ENCODE peak calls at places on chromosomes 12 and 14, in five cellular contexts. One of them, this sample, is unnamed. For H3K9me3 and H3K27me3, the result is how much of the 10 kb centered on the place peaks cover.

GRCh38 chr12:113424915-113425823 is 3.0 kb downstream of the SDSL start:
- DNase-seq in adipocyte: peak
- DNase-seq in body of pancreas: peak
- DNase-seq in GM23248: peak
- DNase-seq in mammary epithelial cell: peak
- DNase-seq in this sample: peak

GRCh38 chr12:56521590-56522371 is at the start of gene RBMS2:
- DNase-seq in mammary epithelial cell: peak
- DNase-seq in adipocyte: peak
- DNase-seq in GM23248: peak
- DNase-seq in body of pancreas: peak
- DNase-seq in this sample: peak

GRCh38 chr14:22986508-22987054 is 4.2 kb upstream of the AJUBA start:
- DNase-seq in mammary epithelial cell: peak
- DNase-seq in adipocyte: peak
- DNase-seq in body of pancreas: peak
- DNase-seq in GM23248: peak
- DNase-seq in this sample: peak

GRCh38 chr12:50257226-50258166 is 25.8 kb downstream of the LIMA1 start:
- DNase-seq in mammary epithelial cell: peak
- DNase-seq in adipocyte: peak
- DNase-seq in body of pancreas: no peak
- DNase-seq in GM23248: peak
- DNase-seq in this sample: peak

GRCh38 chr12:14394317-14395058 is 29.0 kb downstream of the ATF7IP start:
- DNase-seq in mammary epithelial cell: peak
- DNase-seq in GM23248: peak
- DNase-seq in adipocyte: peak
- DNase-seq in body of pancreas: peak
- DNase-seq in this sample: peak

GRCh38 chr12:62268956-62269355 is 8.8 kb downstream of the USP15 start:
- DNase-seq in mammary epithelial cell: peak
- DNase-seq in body of pancreas: no peak
- DNase-seq in adipocyte: peak
- DNase-seq in GM23248: peak
- DNase-seq in this sample: no peak

GRCh38 chr12:121451931-121452330 is 52.0 kb downstream of the RNF34 start:
- DNase-seq in body of pancreas: no peak
- DNase-seq in mammary epithelial cell: no peak
- DNase-seq in GM23248: peak
- DNase-seq in adipocyte: peak
- DNase-seq in this sample: no peak

GRCh38 chr12:64461634-64462414 is 9.9 kb downstream of the TBK1 start:
- DNase-seq in adipocyte: peak
- DNase-seq in GM23248: peak
- DNase-seq in mammary epithelial cell: peak
- DNase-seq in body of pancreas: no peak
- DNase-seq in this sample: peak

GRCh38 chr12:76310110-76310509 is 38.1 kb downstream of the BBS10 start:
- DNase-seq in GM23248: peak
- DNase-seq in body of pancreas: no peak
- DNase-seq in adipocyte: peak
- DNase-seq in mammary epithelial cell: peak
- DNase-seq in this sample: no peak

GRCh38 chr12:116922194-116922897 is 11.6 kb downstream of the FBXW8 start:
- DNase-seq in adipocyte: peak
- DNase-seq in GM23248: no peak
- DNase-seq in mammary epithelial cell: no peak
- DNase-seq in body of pancreas: no peak
- DNase-seq in this sample: no peak

GRCh38 chr12:92442782-92443181 is 260.0 kb upstream of the PLEKHG7 start:
- DNase-seq in mammary epithelial cell: peak
- DNase-seq in adipocyte: no peak
- DNase-seq in body of pancreas: no peak
- DNase-seq in GM23248: no peak
- DNase-seq in this sample: no peak

GRCh38 chr14:52131640-52132320 is 62.9 kb upstream of the NID2 start:
- DNase-seq in adipocyte: peak
- DNase-seq in mammary epithelial cell: peak
- DNase-seq in GM23248: peak
- DNase-seq in body of pancreas: peak
- DNase-seq in this sample: peak

GRCh38 chr12:76670776-76671175 is 93.1 kb upstream of the ZDHHC17 start:
- DNase-seq in GM23248: peak
- DNase-seq in body of pancreas: no peak
- DNase-seq in adipocyte: peak
- DNase-seq in mammary epithelial cell: peak
- DNase-seq in this sample: no peak

GRCh38 chr12:41917181-41917580 is 227.5 kb downstream of the GXYLT1 start:
- DNase-seq in mammary epithelial cell: no peak
- DNase-seq in adipocyte: no peak
- DNase-seq in body of pancreas: no peak
- DNase-seq in GM23248: no peak
- DNase-seq in this sample: no peak

GRCh38 chr12:1131811-1132224 is 140.8 kb downstream of the ERC1 start:
- DNase-seq in mammary epithelial cell: peak
- DNase-seq in body of pancreas: peak
- DNase-seq in adipocyte: no peak
- DNase-seq in GM23248: no peak
- DNase-seq in this sample: peak

GRCh38 chr12:118317729-118318128 is 55.0 kb downstream of the TAOK3 start:
- DNase-seq in mammary epithelial cell: no peak
- DNase-seq in adipocyte: no peak
- DNase-seq in body of pancreas: no peak
- DNase-seq in GM23248: no peak
- DNase-seq in this sample: no peak

GRCh38 chr14:38207830-38208815 is at the start of gene SSTR1:
- DNase-seq in GM23248: peak
- DNase-seq in adipocyte: peak
- DNase-seq in mammary epithelial cell: no peak
- DNase-seq in body of pancreas: peak
- DNase-seq in this sample: no peak

GRCh38 chr12:42446761-42447160 is 120.8 kb downstream of the PPHLN1 start:
- DNase-seq in mammary epithelial cell: no peak
- DNase-seq in GM23248: no peak
- DNase-seq in body of pancreas: no peak
- DNase-seq in adipocyte: no peak
- DNase-seq in this sample: no peak

GRCh38 chr12:111557271-111558106 is 41.6 kb downstream of the ATXN2 start:
- DNase-seq in GM23248: peak
- DNase-seq in adipocyte: peak
- DNase-seq in body of pancreas: no peak
- DNase-seq in mammary epithelial cell: peak
- DNase-seq in this sample: no peak

GRCh38 chr12:75481774-75482173 is 1.2 kb downstream of the GLIPR1 start:
- DNase-seq in GM23248: peak
- DNase-seq in adipocyte: peak
- DNase-seq in mammary epithelial cell: peak
- DNase-seq in body of pancreas: no peak
- DNase-seq in this sample: peak

GRCh38 chr12:131042848-131043245 is 89.1 kb downstream of the ADGRD1 start:
- DNase-seq in mammary epithelial cell: no peak
- DNase-seq in adipocyte: no peak
- DNase-seq in GM23248: no peak
- DNase-seq in body of pancreas: no peak
- DNase-seq in this sample: no peak

GRCh38 chr12:10722905-10723866 is at the start of gene YBX3:
- DNase-seq in body of pancreas: peak
- DNase-seq in adipocyte: peak
- DNase-seq in GM23248: peak
- DNase-seq in mammary epithelial cell: peak
- DNase-seq in this sample: peak

GRCh38 chr12:63846249-63846967 is 1.9 kb downstream of the SRGAP1 start:
- DNase-seq in mammary epithelial cell: no peak
- DNase-seq in GM23248: peak
- DNase-seq in body of pancreas: no peak
- DNase-seq in adipocyte: peak
- DNase-seq in this sample: no peak

GRCh38 chr14:101167428-101167827 is 263.9 kb upstream of the RTL1 start:
- DNase-seq in mammary epithelial cell: no peak
- DNase-seq in GM23248: peak
- DNase-seq in adipocyte: no peak
- DNase-seq in body of pancreas: no peak
- DNase-seq in this sample: no peak
- H3K9me3 ChIP-seq in mammary epithelial cell: under half
- H3K9me3 ChIP-seq in GM23248: under half
- H3K9me3 ChIP-seq in adipocyte: under half
- H3K9me3 ChIP-seq in body of pancreas: under half
- H3K9me3 ChIP-seq in this sample: under half

DNA sequence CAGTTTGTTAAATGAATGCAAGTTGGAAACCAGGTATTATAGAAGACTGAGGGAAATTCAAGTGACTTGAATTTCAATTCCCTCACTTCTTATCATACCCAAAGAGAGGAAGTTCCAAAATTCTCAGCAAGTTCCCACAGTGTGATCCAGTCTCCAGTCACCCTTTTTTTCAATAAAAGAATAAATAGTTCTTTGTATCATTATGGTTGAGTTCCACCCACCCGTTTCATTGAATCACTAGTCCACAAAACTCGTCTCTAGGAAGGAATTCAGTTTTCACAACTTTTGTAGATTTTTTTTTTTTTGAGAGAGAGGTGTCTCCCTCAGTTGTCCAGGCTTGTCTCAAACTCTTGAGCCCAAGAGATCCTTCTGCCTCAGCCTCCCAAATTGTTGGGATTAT is 1.6 kb upstream of the TMEM30B start:
- DNase-seq in GM23248: peak
- DNase-seq in body of pancreas: no peak
- DNase-seq in mammary epithelial cell: peak
- DNase-seq in adipocyte: no peak
- DNase-seq in this sample: no peak
- H3K27me3 ChIP-seq in GM23248: under half
- H3K27me3 ChIP-seq in body of pancreas: under half
- H3K27me3 ChIP-seq in mammary epithelial cell: under half
- H3K27me3 ChIP-seq in adipocyte: under half
- H3K27me3 ChIP-seq in this sample: under half

DNA sequence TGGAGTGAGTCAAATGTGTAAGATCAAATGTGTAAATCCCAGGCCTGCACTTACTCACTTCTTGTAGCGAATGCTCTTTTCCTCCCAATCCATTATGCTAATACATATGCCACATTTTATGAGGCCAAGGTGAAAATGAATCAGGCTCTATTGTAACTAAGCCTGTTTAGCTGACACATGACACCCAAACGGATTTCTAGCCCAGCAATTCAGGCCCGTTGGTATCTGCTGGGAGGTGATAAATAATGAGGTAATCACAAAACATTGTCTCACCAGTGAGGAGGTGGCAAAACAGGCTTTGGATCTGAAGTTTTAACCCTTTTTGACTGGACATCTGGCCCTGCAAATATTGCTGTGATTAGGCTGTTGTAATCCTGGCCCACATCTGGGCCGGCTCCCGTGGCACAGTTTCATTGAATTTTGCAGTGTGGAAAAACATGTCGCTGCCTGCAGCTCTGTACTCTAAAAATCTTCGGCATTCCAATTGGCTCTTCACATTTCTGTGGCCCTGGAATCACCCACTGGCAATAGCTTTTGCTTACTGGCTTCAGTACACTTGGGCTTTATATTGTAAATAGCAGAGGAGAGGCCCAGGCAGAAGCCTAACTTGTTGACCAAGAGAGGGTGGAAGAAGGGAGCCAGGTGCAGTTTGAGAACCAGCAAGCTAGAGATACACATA is 106.1 kb downstream of the PAX9 start:
- DNase-seq in body of pancreas: no peak
- DNase-seq in adipocyte: no peak
- DNase-seq in GM23248: peak
- DNase-seq in mammary epithelial cell: peak
- DNase-seq in this sample: peak
- H3K4me3 ChIP-seq in body of pancreas: no peak
- H3K4me3 ChIP-seq in adipocyte: no peak
- H3K4me3 ChIP-seq in GM23248: no peak
- H3K4me3 ChIP-seq in mammary epithelial cell: no peak
- H3K4me3 ChIP-seq in this sample: no peak

GRCh38 chr12:34376133-34376799 is 354.0 kb downstream of the ALG10 start:
- DNase-seq in mammary epithelial cell: no peak
- DNase-seq in body of pancreas: no peak
- DNase-seq in GM23248: no peak
- DNase-seq in adipocyte: no peak
- DNase-seq in this sample: no peak

GRCh38 chr12:34373926-34374325 is 351.6 kb downstream of the ALG10 start:
- DNase-seq in adipocyte: no peak
- DNase-seq in mammary epithelial cell: no peak
- DNase-seq in body of pancreas: no peak
- DNase-seq in GM23248: no peak
- DNase-seq in this sample: no peak

GRCh38 chr12:34379142-34379541 is 356.8 kb downstream of the ALG10 start:
- DNase-seq in mammary epithelial cell: no peak
- DNase-seq in GM23248: no peak
- DNase-seq in adipocyte: no peak
- DNase-seq in body of pancreas: no peak
- DNase-seq in this sample: no peak

GRCh38 chr12:34372003-34372402 is 349.7 kb downstream of the ALG10 start:
- DNase-seq in adipocyte: no peak
- DNase-seq in body of pancreas: no peak
- DNase-seq in mammary epithelial cell: no peak
- DNase-seq in GM23248: no peak
- DNase-seq in this sample: no peak

GRCh38 chr12:34377243-34378035 is 355.1 kb downstream of the ALG10 start:
- DNase-seq in adipocyte: no peak
- DNase-seq in mammary epithelial cell: no peak
- DNase-seq in GM23248: no peak
- DNase-seq in body of pancreas: no peak
- DNase-seq in this sample: no peak
- H3K9me3 ChIP-seq in adipocyte: under half
- H3K9me3 ChIP-seq in mammary epithelial cell: half or more
- H3K9me3 ChIP-seq in GM23248: under half
- H3K9me3 ChIP-seq in body of pancreas: under half
- H3K9me3 ChIP-seq in this sample: under half

DNA sequence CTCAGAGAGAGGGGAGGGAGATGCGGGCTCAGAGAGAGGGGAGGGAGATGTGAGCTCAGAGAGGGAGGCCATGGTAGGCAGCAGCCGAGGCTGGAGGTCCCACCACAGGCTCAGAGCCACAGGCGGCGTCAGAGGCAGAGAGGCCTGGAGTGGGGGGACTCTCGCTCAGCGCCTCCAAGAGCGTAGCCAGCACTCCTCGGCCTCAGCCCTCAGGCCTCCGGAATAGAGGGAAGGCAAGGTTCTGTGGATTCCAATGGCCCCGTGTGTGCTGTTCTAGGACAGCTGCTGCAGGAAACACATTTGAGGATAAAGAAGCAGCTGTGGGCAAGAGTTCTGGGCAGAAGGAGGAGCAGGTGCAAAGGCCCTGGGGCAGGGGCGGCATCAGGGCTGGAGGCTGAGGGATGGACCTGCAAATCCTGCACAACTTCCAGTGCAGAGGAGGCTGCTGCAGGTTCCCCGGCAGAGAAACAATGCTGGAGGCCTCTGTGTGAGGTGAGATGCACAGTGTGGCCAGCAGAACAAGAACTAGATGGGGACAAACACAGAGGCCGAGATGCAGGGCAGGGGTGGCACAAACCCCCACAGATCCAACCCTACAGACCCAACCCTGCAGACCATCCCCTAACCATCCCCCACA is 59.1 kb upstream of the GALNT9 start:
- DNase-seq in mammary epithelial cell: no peak
- DNase-seq in adipocyte: no peak
- DNase-seq in body of pancreas: no peak
- DNase-seq in GM23248: no peak
- DNase-seq in this sample: no peak
- H3K27me3 ChIP-seq in mammary epithelial cell: under half
- H3K27me3 ChIP-seq in adipocyte: half or more
- H3K27me3 ChIP-seq in body of pancreas: under half
- H3K27me3 ChIP-seq in GM23248: under half
- H3K27me3 ChIP-seq in this sample: under half

This sample was measured in MG63.